ENCODE peak calls at places on chromosomes 6 and 20, in seven cellular contexts. V is AG10803; P is neuronal stem cell; C is GM23248; Q is activated naive CD4-positive, alpha-beta T cell treated with anti-CD3 and anti-CD28 coated beads, Interleukin-2, amount 50 U/mL, for 72 hours; I is activated T-helper 1 cell treated with anti-CD3 and anti-CD28 coated beads, Interleukin-2, amount 50 U/mL, for 16 hours; O is A549. R is an unnamed sample.

GRCh38 chr6:411402-412145 is 20.0 kb downstream of the IRF4 start:
- DNase-seq in I (no peak), C (peak), V (no peak), O (no peak), P (no peak), Q (no peak), R (no peak)

GRCh38 chr20:63223121-63223825 is 7.3 kb upstream of the YTHDF1 start:
- DNase-seq in Q (peak), P (peak), V (peak), I (peak), O (peak), C (peak), R (peak)

GRCh38 chr20:539848-540247 is 3.7 kb downstream of the CSNK2A1 start:
- DNase-seq in P (no peak), V (peak), I (no peak), O (no peak), Q (no peak), C (peak), R (peak)

GRCh38 chr20:49872056-49872455 is 43.3 kb downstream of the SPATA2 start:
- DNase-seq in C (no peak), O (no peak), I (no peak), V (no peak), P (no peak), Q (no peak), R (no peak)

GRCh38 chr6:33962186-33962585 is 158.4 kb upstream of the MLN start:
- DNase-seq in V (peak), C (peak), P (no peak), Q (no peak), I (no peak), O (no peak), R (peak)

GRCh38 chr20:46970937-46971630 is 76.4 kb downstream of the EYA2 start:
- DNase-seq in V (peak), O (peak), I (no peak), C (peak), Q (no peak), P (peak), R (peak)

GRCh38 chr20:37945034-37945660 is 42.2 kb downstream of the VSTM2L start:
- DNase-seq in I (no peak), Q (no peak), C (no peak), P (no peak), V (no peak), O (no peak), R (no peak)

GRCh38 chr6:62288974-62289373 is 2.9 kb upstream of the KHDRBS2 start:
- DNase-seq in Q (no peak), P (no peak), O (no peak), I (no peak), C (no peak), V (no peak), R (no peak)

GRCh38 chr20:41047975-41048305 is 19.3 kb downstream of the TOP1 start:
- DNase-seq in Q (no peak), O (no peak), P (no peak), C (peak), V (peak), I (no peak), R (peak)

GRCh38 chr6:136403166-136403980 is 113.7 kb upstream of the BCLAF1 start:
- DNase-seq in Q (no peak), P (no peak), V (peak), I (no peak), O (peak), C (peak), R (peak)

GRCh38 chr6:55433446-55434130 is 106.3 kb downstream of the GFRAL start:
- DNase-seq in I (no peak), C (peak), O (no peak), P (peak), V (peak), Q (no peak), R (peak)

GRCh38 chr6:84685983-84686584 is 78.3 kb downstream of the TBX18 start:
- DNase-seq in I (no peak), V (no peak), Q (peak), O (peak), P (no peak), C (no peak), R (peak)

GRCh38 chr20:403582-403957 is 4.5 kb upstream of the RBCK1 start:
- DNase-seq in O (no peak), V (no peak), P (no peak), I (no peak), C (no peak), Q (no peak), R (no peak)

GRCh38 chr6:42118162-42119001 is 24.0 kb downstream of the C6orf132 start:
- DNase-seq in Q (no peak), P (no peak), I (no peak), C (peak), O (peak), V (peak), R (peak)

GRCh38 chr20:4773736-4774135 is 52.0 kb downstream of the PRND start:
- DNase-seq in C (no peak), O (no peak), I (no peak), V (no peak), Q (no peak), P (no peak), R (no peak)

GRCh38 chr6:107656381-107656780 is 166.5 kb downstream of the SOBP start:
- DNase-seq in I (no peak), O (no peak), V (peak), P (no peak), Q (no peak), C (no peak), R (peak)

GRCh38 chr6:26273673-26274595 is 91.1 kb upstream of the BTN3A2 start:
- DNase-seq in C (peak), P (no peak), O (no peak), Q (peak), I (no peak), V (peak), R (no peak)

GRCh38 chr20:58026361-58026760 is 202.1 kb downstream of the ANKRD60 start:
- DNase-seq in C (no peak), V (no peak), Q (no peak), O (no peak), I (no peak), P (no peak), R (no peak)

GRCh38 chr20:37524859-37525708 is 2.6 kb downstream of the BLCAP start:
- DNase-seq in O (no peak), C (peak), V (peak), P (no peak), Q (no peak), I (no peak), R (peak)

GRCh38 chr6:19159087-19159486 is 678.1 kb upstream of the ID4 start:
- DNase-seq in P (no peak), C (peak), I (no peak), Q (no peak), V (peak), O (no peak), R (no peak)

GRCh38 chr6:15457903-15458530 is 204.8 kb downstream of the DTNBP1 start:
- DNase-seq in P (no peak), I (no peak), C (peak), Q (no peak), O (no peak), V (peak), R (no peak)

GRCh38 chr6:6516643-6517042 is 71.9 kb upstream of the LY86 start:
- DNase-seq in I (no peak), C (no peak), Q (peak), O (no peak), P (no peak), V (no peak), R (no peak)

GRCh38 chr6:21831531-21832291 is 238.2 kb downstream of the SOX4 start:
- DNase-seq in P (no peak), I (no peak), V (peak), C (peak), O (no peak), Q (no peak), R (no peak)

GRCh38 chr6:68701159-68701558 is 66.1 kb downstream of the ADGRB3 start:
- DNase-seq in Q (no peak), P (no peak), C (no peak), O (no peak), I (no peak), V (no peak), R (no peak)

GRCh38 chr6:53322188-53323029 is 26.3 kb downstream of the ELOVL5 start:
- DNase-seq in P (no peak), Q (no peak), I (no peak), V (no peak), C (peak), O (no peak), R (peak)

GRCh38 chr20:36121981-36122930 is 32.3 kb upstream of the EPB41L1 start:
- DNase-seq in P (no peak), C (no peak), O (no peak), I (no peak), Q (no peak), V (no peak), R (no peak)

GRCh38 chr6:81568973-81569372 is 183.5 kb downstream of the TENT5A start:
- DNase-seq in O (no peak), I (no peak), V (no peak), Q (no peak), C (no peak), P (no peak), R (no peak)

GRCh38 chr6:12288844-12289654 is 1.1 kb upstream of the EDN1 start:
- DNase-seq in C (peak), P (peak), V (peak), O (peak), I (no peak), Q (peak), R (peak)

GRCh38 chr6:80638222-80639055 is 532.0 kb downstream of the BCKDHB start:
- DNase-seq in C (peak), I (no peak), O (peak), P (no peak), Q (no peak), V (peak), R (peak)

GRCh38 chr20:58542411-58543095 is 27.4 kb upstream of the APCDD1L start:
- DNase-seq in V (no peak), O (no peak), C (peak), I (no peak), Q (no peak), P (no peak), R (peak)

GRCh38 chr6:30725713-30726505 is 5.8 kb downstream of the TUBB start:
- DNase-seq in V (peak), I (no peak), P (no peak), O (no peak), C (peak), Q (no peak), R (peak)

GRCh38 chr6:72669324-72669723 is 47.5 kb downstream of the KCNQ5 start:
- DNase-seq in P (no peak), Q (no peak), V (no peak), C (no peak), O (no peak), I (no peak), R (no peak)

R was measured in EL.